ENCODE peak calls at places on chromosomes 4 and X, in five cellular contexts. V, Y, O, G and I are unnamed samples.

GRCh38 chrX:110317079-110317819 is 636 bp downstream of the AMMECR1 start:
- DNase-seq in V (peak), Y (peak), O (peak), G (no peak), I (peak)

GRCh38 chr4:153520871-153521329 is 54.7 kb downstream of the TMEM131L start:
- DNase-seq in V (no peak), Y (no peak), O (no peak), G (no peak), I (no peak)

GRCh38 chr4:7758444-7758815 is 181.2 kb downstream of the AFAP1 start:
- DNase-seq in V (no peak), Y (no peak), O (no peak), G (no peak), I (no peak)

GRCh38 chr4:7557447-7557846 is 122.7 kb upstream of the PSAPL1 start:
- DNase-seq in V (no peak), Y (no peak), O (peak), G (peak), I (no peak)

GRCh38 chrX:23699636-23700194 is 32.4 kb downstream of the PRDX4 start:
- DNase-seq in V (no peak), Y (no peak), O (no peak), G (no peak), I (no peak)

GRCh38 chr4:116870667-116871066 is 214.7 kb downstream of the TRAM1L1 start:
- DNase-seq in V (no peak), Y (no peak), O (no peak), G (no peak), I (no peak)

GRCh38 chr4:154456889-154457288 is 34.7 kb downstream of the DCHS2 start:
- DNase-seq in V (no peak), Y (no peak), O (no peak), G (no peak), I (no peak)

GRCh38 chrX:102155806-102156179 is at the start of gene BEX5:
- DNase-seq in V (peak), Y (peak), O (no peak), G (peak), I (peak)

GRCh38 chr4:23855912-23856605 is 33.8 kb downstream of the PPARGC1A start:
- DNase-seq in V (no peak), Y (no peak), O (no peak), G (no peak), I (peak)

GRCh38 chr4:71004281-71004851 is 10.9 kb downstream of the DCK start:
- DNase-seq in V (no peak), Y (no peak), O (no peak), G (no peak), I (no peak)

GRCh38 chr4:153931804-153932203 is 142.9 kb upstream of the SFRP2 start:
- DNase-seq in V (no peak), Y (no peak), O (no peak), G (peak), I (no peak)

GRCh38 chr4:88130003-88130402 is 28.4 kb downstream of the ABCG2 start:
- DNase-seq in V (no peak), Y (no peak), O (no peak), G (no peak), I (no peak)

GRCh38 chr4:123031664-123032063 is 109.3 kb upstream of the NUDT6 start:
- DNase-seq in V (no peak), Y (no peak), O (no peak), G (no peak), I (no peak)

GRCh38 chrX:129115104-129115503 is 408.2 kb downstream of the SMARCA1 start:
- DNase-seq in V (no peak), Y (no peak), O (peak), G (no peak), I (peak)

GRCh38 chr4:5206391-5206790 is 155.1 kb downstream of the STK32B start:
- DNase-seq in V (no peak), Y (no peak), O (no peak), G (peak), I (no peak)

GRCh38 chr4:100935090-100935489 is 412.2 kb downstream of the PPP3CA start:
- DNase-seq in V (no peak), Y (no peak), O (peak), G (no peak), I (no peak)

GRCh38 chrX:118239471-118239870 is 106.4 kb upstream of the WDR44 start:
- DNase-seq in V (no peak), Y (no peak), O (no peak), G (no peak), I (no peak)

GRCh38 chr4:113636877-113637276 is 124.7 kb downstream of the CAMK2D start:
- DNase-seq in V (no peak), Y (no peak), O (no peak), G (peak), I (peak)

GRCh38 chr4:101977096-101977495 is 186.6 kb downstream of the BANK1 start:
- DNase-seq in V (no peak), Y (no peak), O (peak), G (peak), I (peak)

GRCh38 chrX:103063191-103063845 is 653 bp downstream of the BEX1 start:
- DNase-seq in V (no peak), Y (peak), O (no peak), G (peak), I (no peak)

GRCh38 chr4:55947912-55948725 is 626 bp upstream of the CEP135 start:
- DNase-seq in V (no peak), Y (no peak), O (peak), G (peak), I (peak)

GRCh38 chrX:63428348-63428747 is 77.2 kb upstream of the SPIN4 start:
- DNase-seq in V (no peak), Y (no peak), O (no peak), G (no peak), I (no peak)

GRCh38 chr4:127967141-127967775 is 2.1 kb downstream of the ABHD18 start:
- DNase-seq in V (no peak), Y (no peak), O (no peak), G (peak), I (no peak)

GRCh38 chr4:151955721-151956340 is 195.0 kb upstream of the GATB start:
- DNase-seq in V (no peak), Y (no peak), O (no peak), G (peak), I (no peak)

GRCh38 chrX:134172588-134173259 is 64.3 kb upstream of the CCDC160 start:
- DNase-seq in V (peak), Y (peak), O (peak), G (no peak), I (peak)

GRCh38 chrX:131441033-131441432 is 102.8 kb upstream of the OR13H1 start:
- DNase-seq in V (no peak), Y (no peak), O (peak), G (no peak), I (no peak)

GRCh38 chrX:37462346-37462745 is 109.1 kb upstream of the LANCL3 start:
- DNase-seq in V (no peak), Y (no peak), O (no peak), G (no peak), I (no peak)

GRCh38 chr4:152247271-152247975 is 288.5 kb downstream of the FBXW7 start:
- DNase-seq in V (no peak), Y (no peak), O (no peak), G (no peak), I (no peak)

GRCh38 chrX:69388526-69388925 is 115.6 kb upstream of the NALF2 start:
- DNase-seq in V (no peak), Y (no peak), O (no peak), G (peak), I (peak)

GRCh38 chr4:2290974-2291704 is 29.2 kb upstream of the MXD4 start:
- DNase-seq in V (peak), Y (no peak), O (no peak), G (no peak), I (no peak)

GRCh38 chr4:89438102-89438831 is 130.7 kb upstream of the GPRIN3 start:
- DNase-seq in V (peak), Y (peak), O (peak), G (peak), I (peak)

GRCh38 chrX:40539214-40540142 is 41.3 kb upstream of the ATP6AP2 start:
- DNase-seq in V (peak), Y (no peak), O (no peak), G (peak), I (peak)

GRCh38 chr4:141028024-141028529 is 105.2 kb downstream of the RNF150 start:
- DNase-seq in V (no peak), Y (no peak), O (no peak), G (peak), I (no peak)

GRCh38 chrX:46587158-46587557 is 13.6 kb downstream of the CHST7 start:
- DNase-seq in V (no peak), Y (no peak), O (no peak), G (peak), I (no peak)

GRCh38 chrX:24594531-24594930 is 52.6 kb downstream of the PCYT1B start:
- DNase-seq in V (no peak), Y (no peak), O (no peak), G (no peak), I (no peak)

GRCh38 chrX:144566592-144566991 is 680.7 kb upstream of the SPANXN1 start:
- DNase-seq in V (no peak), Y (no peak), O (no peak), G (no peak), I (no peak)
- TF ChIP-seq CTCF in V (no peak), Y (no peak), O (no peak), G (no peak), I (no peak)

DNA sequence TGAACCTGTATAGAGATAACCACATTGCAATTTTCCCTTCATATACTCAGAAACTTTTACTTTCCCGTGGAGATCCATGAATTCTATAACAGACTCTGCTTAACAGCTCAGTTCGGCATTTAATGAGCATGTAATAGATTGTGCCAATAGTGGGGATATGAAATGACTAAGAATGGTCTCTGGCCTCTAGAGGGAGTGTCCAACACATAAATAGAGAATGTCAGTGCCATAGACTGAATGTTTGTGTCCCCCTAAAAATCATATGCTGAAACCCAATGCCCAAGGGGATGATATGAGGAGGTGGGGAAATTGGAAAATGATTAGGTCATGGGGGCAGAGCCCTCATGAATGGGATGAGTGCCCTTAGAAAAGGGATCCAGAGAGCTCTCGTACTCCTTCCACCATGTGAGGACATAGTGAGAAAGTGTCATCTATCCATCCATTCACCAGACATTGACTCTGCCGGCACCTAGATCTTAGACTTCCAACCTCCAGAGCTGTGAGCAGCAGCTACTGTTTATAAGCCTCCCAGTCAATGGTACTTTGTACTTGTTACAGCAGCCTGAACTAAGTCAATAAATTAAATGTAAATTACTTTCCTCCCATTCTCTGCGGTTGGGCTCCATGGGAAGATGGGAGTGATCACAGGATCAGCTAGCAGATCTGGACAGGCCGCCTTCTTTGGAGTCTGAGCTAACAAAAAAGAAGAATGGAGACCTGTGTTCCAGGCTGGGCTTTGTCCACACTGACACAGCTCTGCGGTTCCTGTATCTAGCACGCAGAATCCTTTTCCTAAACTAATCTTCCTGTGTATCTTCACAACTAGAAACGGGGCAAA is 28.1 kb upstream of the HPSE start:
- DNase-seq in V (no peak), Y (no peak), O (peak), G (peak), I (no peak)
- TF ChIP-seq CTCF in V (peak), Y (no peak), O (peak), G (peak), I (no peak)

DNA sequence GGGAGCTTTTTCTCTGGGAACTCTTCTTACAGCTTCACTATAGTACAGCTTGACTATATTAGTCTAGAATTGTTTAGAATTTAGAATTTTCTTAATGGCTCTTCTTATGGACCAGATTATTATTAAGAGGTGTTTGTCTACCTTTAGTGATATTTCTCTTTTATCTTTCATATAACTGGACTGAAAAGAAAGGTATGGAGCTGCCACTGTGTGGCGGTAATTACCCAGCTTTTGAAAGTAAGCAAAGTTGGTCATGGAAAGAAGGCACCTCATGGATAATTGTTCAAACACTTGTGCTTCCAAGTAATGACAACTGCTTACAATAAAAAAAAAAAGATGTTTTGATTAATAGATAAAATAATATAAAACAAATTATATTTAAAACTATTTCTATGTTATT is 1112.5 kb downstream of the TECRL start:
- DNase-seq in V (no peak), Y (no peak), O (no peak), G (no peak), I (no peak)
- TF ChIP-seq CTCF in V (peak), Y (no peak), O (no peak), G (no peak), I (no peak)

GRCh38 chrX:21930986-21931385 is 9.5 kb upstream of the SMS start:
- DNase-seq in V (no peak), Y (no peak), O (no peak), G (peak), I (no peak)

GRCh38 chrX:21929209-21929608 is 11.3 kb upstream of the SMS start:
- DNase-seq in V (no peak), Y (no peak), O (no peak), G (no peak), I (no peak)

GRCh38 chrX:21934414-21934813 is 6.1 kb upstream of the SMS start:
- DNase-seq in V (no peak), Y (no peak), O (no peak), G (no peak), I (no peak)

GRCh38 chrX:21933077-21933476 is 7.4 kb upstream of the SMS start:
- DNase-seq in V (no peak), Y (no peak), O (no peak), G (no peak), I (no peak)

DNA sequence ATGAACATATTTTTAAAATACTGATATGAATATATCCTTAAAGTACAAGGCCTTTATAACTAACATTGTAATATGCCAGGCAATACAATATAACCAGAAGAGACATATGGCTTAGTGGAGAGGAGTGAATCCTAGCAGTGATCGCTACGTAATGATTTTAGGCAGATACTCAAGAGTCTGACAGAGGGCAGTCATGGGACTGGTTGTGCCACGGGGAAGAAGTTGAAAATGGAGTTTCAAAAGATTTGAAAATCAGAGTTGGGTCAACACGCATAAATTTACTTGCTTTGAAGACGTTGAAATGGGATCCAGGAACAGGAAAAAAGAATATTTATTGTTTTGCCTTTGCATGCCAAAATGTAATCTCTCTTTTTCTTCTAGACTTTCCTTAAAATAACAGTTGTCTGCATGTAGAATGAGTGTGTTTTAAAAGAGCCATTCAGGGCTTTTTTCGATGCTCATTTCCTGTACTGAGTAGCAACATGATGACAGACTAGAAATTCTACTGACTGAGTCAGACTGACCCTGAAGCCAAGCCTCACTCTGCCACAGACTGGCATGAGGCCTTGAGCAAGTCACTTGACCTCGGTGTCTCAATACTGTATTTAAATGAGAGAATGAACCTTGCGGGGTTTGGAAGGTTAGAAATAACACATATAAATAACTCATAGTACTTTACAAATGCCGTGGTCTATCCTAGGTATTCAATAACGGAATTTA is 8.1 kb upstream of the SMS start:
- DNase-seq in V (no peak), Y (no peak), O (no peak), G (peak), I (peak)
- TF ChIP-seq CTCF in V (no peak), Y (no peak), O (no peak), G (no peak), I (no peak)

GRCh38 chrX:18210470-18210869 is 10.2 kb downstream of the BEND2 start:
- DNase-seq in V (no peak), Y (no peak), O (no peak), G (peak), I (no peak)
- TF ChIP-seq CTCF in V (peak), Y (no peak), O (peak), G (no peak), I (no peak)

GRCh38 chr4:143585548-143585947 is 72.0 kb downstream of the SMARCA5 start:
- DNase-seq in V (no peak), Y (no peak), O (no peak), G (no peak), I (no peak)

GRCh38 chr4:143586080-143586479 is 72.6 kb downstream of the SMARCA5 start:
- DNase-seq in V (no peak), Y (no peak), O (no peak), G (peak), I (no peak)

GRCh38 chr4:143587703-143588102 is 74.2 kb downstream of the SMARCA5 start:
- DNase-seq in V (no peak), Y (no peak), O (no peak), G (no peak), I (no peak)
- TF ChIP-seq CTCF in V (no peak), Y (no peak), O (no peak), G (no peak), I (no peak)

DNA sequence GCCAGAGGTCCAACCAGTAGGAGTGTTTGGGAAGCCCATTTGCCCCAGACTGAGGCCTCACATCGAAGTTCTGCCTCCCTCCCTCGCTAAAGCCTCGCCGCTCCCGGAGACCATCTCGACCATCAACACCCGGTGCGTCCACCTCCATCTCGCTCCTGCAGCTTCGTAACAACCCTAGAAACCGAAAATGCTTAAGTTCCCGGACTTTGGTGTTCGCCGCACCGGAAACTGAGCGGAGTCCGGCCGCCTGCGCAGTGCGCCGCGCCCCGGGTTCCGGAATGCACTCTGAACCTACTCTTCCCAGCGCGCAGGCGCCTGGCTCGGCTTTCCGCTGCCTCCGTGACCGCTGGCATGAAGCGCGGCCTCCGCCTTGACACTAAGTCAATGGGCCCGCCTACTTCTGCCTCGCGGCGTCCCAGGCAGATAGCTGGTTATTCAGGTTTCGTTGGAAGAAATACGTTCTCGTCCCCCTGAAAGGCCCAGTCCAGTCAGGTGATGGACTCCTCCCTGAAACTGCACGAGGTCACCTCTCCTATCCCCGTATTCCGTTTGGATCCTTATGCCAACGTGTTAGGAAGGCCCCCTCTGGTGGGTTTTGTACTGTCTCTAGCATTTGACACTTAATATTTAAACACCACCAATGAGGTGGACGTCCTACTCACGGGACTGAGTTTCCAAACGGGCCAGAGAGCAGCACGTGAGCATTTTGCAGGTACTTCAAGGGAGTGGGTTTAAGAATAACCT is 21.4 kb downstream of the FABP2 start:
- DNase-seq in V (peak), Y (peak), O (peak), G (peak), I (peak)
- TF ChIP-seq CTCF in V (peak), Y (no peak), O (peak), G (peak), I (no peak)

DNA sequence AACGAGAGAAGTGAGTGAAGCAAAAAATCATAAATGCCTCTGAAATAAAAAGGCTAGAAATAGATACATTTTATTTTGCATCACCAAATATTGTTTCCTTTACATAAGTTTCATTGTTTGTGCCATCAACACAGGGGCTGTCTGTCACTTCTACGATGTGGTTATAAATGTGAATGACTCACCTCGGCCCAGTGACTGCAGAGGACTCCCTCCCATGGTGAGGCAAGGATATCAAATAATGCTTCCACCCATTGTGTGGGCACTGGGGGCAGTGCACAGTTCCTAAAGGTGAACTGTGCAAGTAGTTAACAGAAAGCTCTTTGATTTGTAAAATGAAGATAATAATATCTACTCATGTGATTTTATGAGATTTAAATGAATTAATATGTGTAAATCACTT is 230.3 kb upstream of the NEIL3 start:
- DNase-seq in V (no peak), Y (no peak), O (no peak), G (no peak), I (no peak)
- TF ChIP-seq CTCF in V (no peak), Y (no peak), O (no peak), G (no peak), I (no peak)